ENCODE peak calls at places on chromosomes 7 and 10, in six cellular contexts. T is brain pericyte, C is DND-41, B is NCI-H748 treated with DMSO at 0.1 percent for 48 hours, H is AG08395, X is ecto neural progenitor cell. D is an unnamed sample.

GRCh38 chr7:151249034-151249731 is 689 bp upstream of the SMARCD3 start:
- DNase-seq in T (no peak), C (no peak), H (peak), B (no peak), X (no peak), D (peak)

GRCh38 chr7:2512179-2512644 is 7.4 kb upstream of the LFNG start:
- DNase-seq in C (no peak), B (no peak), X (no peak), H (peak), T (no peak), D (no peak)

GRCh38 chr7:43058271-43059066 is 54.0 kb upstream of the HECW1 start:
- DNase-seq in C (no peak), T (no peak), X (no peak), H (no peak), B (no peak), D (no peak)

GRCh38 chr10:63697956-63698814 is 177.0 kb downstream of the REEP3 start:
- DNase-seq in H (no peak), T (no peak), X (no peak), B (no peak), C (no peak), D (no peak)

GRCh38 chr10:115125505-115125904 is 32.3 kb downstream of the ATRNL1 start:
- DNase-seq in B (no peak), X (no peak), C (no peak), T (no peak), H (no peak), D (no peak)

GRCh38 chr10:56028299-56029132 is 332.5 kb downstream of the ZWINT start:
- DNase-seq in T (no peak), H (no peak), C (no peak), X (no peak), B (no peak), D (no peak)

GRCh38 chr10:20274580-20274979 is 458.3 kb downstream of the PLXDC2 start:
- DNase-seq in C (no peak), X (no peak), B (no peak), H (no peak), T (no peak), D (no peak)

GRCh38 chr10:96670786-96671185 is 49.5 kb downstream of the PIK3AP1 start:
- DNase-seq in B (peak), H (no peak), X (no peak), C (no peak), T (no peak), D (no peak)

GRCh38 chr10:69492091-69492745 is 41.0 kb downstream of the TSPAN15 start:
- DNase-seq in T (no peak), C (no peak), H (no peak), X (no peak), B (no peak), D (no peak)

GRCh38 chr7:128955981-128956380 is 18.3 kb downstream of the IRF5 start:
- DNase-seq in B (no peak), T (no peak), C (no peak), H (no peak), X (no peak), D (no peak)

GRCh38 chr7:104967088-104967487 is 46.9 kb upstream of the KMT2E start:
- DNase-seq in T (no peak), H (no peak), B (no peak), X (no peak), C (no peak), D (no peak)

GRCh38 chr10:73414230-73414981 is 548 bp upstream of the ANXA7 start:
- DNase-seq in T (no peak), B (peak), X (no peak), H (no peak), C (no peak), D (peak)

GRCh38 chr10:92508866-92509265 is 65.0 kb downstream of the IDE start:
- DNase-seq in C (no peak), B (no peak), X (no peak), T (no peak), H (no peak), D (no peak)

GRCh38 chr7:20329389-20330175 is 1.1 kb upstream of the ITGB8 start:
- DNase-seq in B (peak), X (peak), H (peak), C (no peak), T (peak), D (peak)

GRCh38 chr10:51700228-51700835 is 937 bp upstream of the CSTF2T start:
- DNase-seq in H (no peak), B (peak), C (peak), X (no peak), T (no peak), D (peak)

GRCh38 chr10:132476146-132477065 is 61.2 kb upstream of the INPP5A start:
- DNase-seq in X (no peak), C (no peak), T (no peak), B (no peak), H (no peak), D (no peak)

GRCh38 chr7:108358553-108358952 is 97.7 kb downstream of the NRCAM start:
- DNase-seq in X (peak), C (no peak), H (peak), B (peak), T (peak), D (peak)

GRCh38 chr7:13910805-13911551 is 78.5 kb downstream of the ETV1 start:
- DNase-seq in C (no peak), H (no peak), T (no peak), B (no peak), X (no peak), D (no peak)

GRCh38 chr10:88670497-88670896 is 6.3 kb downstream of the LIPF start:
- DNase-seq in H (no peak), T (no peak), B (no peak), X (no peak), C (no peak), D (no peak)

GRCh38 chr7:41448104-41448503 is 254.8 kb downstream of the INHBA start:
- DNase-seq in B (no peak), X (no peak), H (no peak), C (no peak), T (no peak), D (no peak)

GRCh38 chr10:62492012-62492869 is 118.1 kb downstream of the ZNF365 start:
- DNase-seq in X (no peak), H (peak), T (no peak), C (no peak), B (peak), D (peak)

GRCh38 chr10:5873515-5873995 is 16.1 kb downstream of the ANKRD16 start:
- DNase-seq in T (no peak), X (peak), B (peak), H (peak), C (peak), D (peak)

GRCh38 chr7:133912916-133913697 is 214.0 kb upstream of the LRGUK start:
- DNase-seq in X (no peak), H (peak), B (no peak), C (no peak), T (no peak), D (no peak)

GRCh38 chr10:97498841-97499560 is at the start of gene UBTD1:
- DNase-seq in T (no peak), C (peak), X (peak), H (peak), B (peak), D (peak)

GRCh38 chr7:46444266-46444665 is 523.2 kb upstream of the IGFBP3 start:
- DNase-seq in X (no peak), C (no peak), T (no peak), B (no peak), H (peak), D (no peak)

D was measured in Calu3.